ENCODE peak calls at places on chromosomes 7 and 10, in five cellular contexts. I is left ventricle myocardium superior, B is Ammon's horn, H is MG63, Y is C1 segment of cervical spinal cord. N is an unnamed sample.

GRCh38 chr7:5594616-5595544 is 171.2 kb upstream of the TNRC18 start:
- DNase-seq in Y (no peak), B (no peak), I (peak), H (no peak), N (no peak)

GRCh38 chr7:74454059-74454947 is 597 bp downstream of the GTF2IRD1 start:
- DNase-seq in B (no peak), H (peak), Y (peak), I (peak), N (no peak)

GRCh38 chr7:136741941-136742340 is 126.5 kb upstream of the CHRM2 start:
- DNase-seq in I (no peak), Y (no peak), H (peak), B (no peak), N (no peak)

GRCh38 chr7:149776305-149776704 is 2.9 kb upstream of the ZNF467 start:
- DNase-seq in Y (no peak), H (no peak), I (peak), B (peak), N (no peak)

GRCh38 chr10:122143238-122143841 is 127.8 kb upstream of the BTBD16 start:
- DNase-seq in H (no peak), I (no peak), Y (no peak), B (peak), N (peak)

GRCh38 chr7:99344061-99344647 is 18.5 kb downstream of the ARPC1A start:
- DNase-seq in B (no peak), H (no peak), Y (no peak), I (no peak), N (no peak)

GRCh38 chr10:48382982-48383381 is 76.5 kb downstream of the MAPK8 start:
- DNase-seq in Y (no peak), H (no peak), I (no peak), B (no peak), N (no peak)

GRCh38 chr10:74901240-74901827 is 74.9 kb downstream of the KAT6B start:
- DNase-seq in B (no peak), I (no peak), Y (no peak), H (no peak), N (no peak)

GRCh38 chr7:112167144-112167543 is 39.1 kb downstream of the DOCK4 start:
- DNase-seq in Y (no peak), H (no peak), I (no peak), B (peak), N (no peak)

GRCh38 chr10:88270871-88271713 is 312.0 kb downstream of the RNLS start:
- DNase-seq in B (peak), I (peak), H (peak), Y (no peak), N (no peak)

GRCh38 chr10:8138471-8138870 is 84.0 kb downstream of the GATA3 start:
- DNase-seq in B (peak), I (no peak), Y (no peak), H (no peak), N (no peak)

GRCh38 chr7:139955098-139955820 is 107.5 kb downstream of the PARP12 start:
- DNase-seq in Y (no peak), I (no peak), B (no peak), H (no peak), N (no peak)

GRCh38 chr7:28862876-28863275 is 95.3 kb downstream of the TRIL start:
- DNase-seq in Y (no peak), I (no peak), H (no peak), B (no peak), N (no peak)

GRCh38 chr10:113959383-113959760 is 84.3 kb upstream of the ADRB1 start:
- DNase-seq in Y (no peak), B (no peak), H (no peak), I (no peak), N (no peak)

GRCh38 chr10:83917519-83918506 is 221.5 kb upstream of the GHITM start:
- DNase-seq in I (peak), H (no peak), B (peak), Y (peak), N (peak)

N was measured in anterior cingulate cortex.